ENCODE peak calls at places on chromosomes 1 and 21, in five cellular contexts. A is aorta, R is lung, T is H9, L is upper lobe of right lung. K is an unnamed sample. For H3K4me1, the result is how much of the 10 kb centered on the place peaks cover.

GRCh38 chr1:207850621-207851407 is 60.1 kb downstream of the CD34 start:
- DNase-seq in A (no peak), R (no peak), T (no peak), L (no peak), K (no peak)

GRCh38 chr1:211492511-211493132 is 660 bp upstream of the RD3 start:
- DNase-seq in A (no peak), R (no peak), T (no peak), L (no peak), K (no peak)

GRCh38 chr1:224433671-224434446 is 738 bp downstream of the WDR26 start:
- DNase-seq in A (peak), R (peak), T (peak), L (peak), K (no peak)

GRCh38 chr1:209790286-209791193 is 6.2 kb upstream of the C1orf74 start:
- DNase-seq in A (no peak), R (no peak), T (no peak), L (no peak), K (no peak)

GRCh38 chr1:171718216-171718615 is 23.6 kb downstream of the VAMP4 start:
- DNase-seq in A (no peak), R (no peak), T (no peak), L (no peak), K (no peak)

GRCh38 chr21:31618696-31619430 is 40.6 kb upstream of the SOD1 start:
- DNase-seq in A (no peak), R (no peak), T (no peak), L (no peak), K (no peak)

GRCh38 chr1:165890684-165891083 is 63.3 kb downstream of the UCK2 start:
- DNase-seq in A (no peak), R (no peak), T (no peak), L (no peak), K (no peak)

GRCh38 chr1:1344672-1345361 is 4.4 kb downstream of the DVL1 start:
- DNase-seq in A (no peak), R (no peak), T (no peak), L (no peak), K (no peak)

GRCh38 chr21:38165466-38166213 is 91.2 kb upstream of the KCNJ15 start:
- DNase-seq in A (no peak), R (no peak), T (no peak), L (no peak), K (peak)

GRCh38 chr21:15301736-15302135 is 236.9 kb upstream of the NRIP1 start:
- DNase-seq in A (no peak), R (no peak), T (no peak), L (no peak), K (no peak)

GRCh38 chr1:169024255-169024654 is 82.2 kb upstream of the ATP1B1 start:
- DNase-seq in A (no peak), R (no peak), T (no peak), L (no peak), K (no peak)

GRCh38 chr1:832136-832535 is 91.6 kb upstream of the SAMD11 start:
- DNase-seq in A (no peak), R (no peak), T (no peak), L (no peak), K (no peak)

GRCh38 chr1:110677016-110677415 is 2.3 kb upstream of the KCNA3 start:
- DNase-seq in A (no peak), R (no peak), T (no peak), L (no peak), K (no peak)

GRCh38 chr1:225156254-225156653 is 226.8 kb downstream of the DNAH14 start:
- DNase-seq in A (no peak), R (no peak), T (no peak), L (no peak), K (no peak)

GRCh38 chr1:92459871-92460320 is 26.8 kb downstream of the GFI1 start:
- DNase-seq in A (no peak), R (no peak), T (no peak), L (no peak), K (no peak)

GRCh38 chr1:110559157-110559556 is 40.2 kb upstream of the KCNA10 start:
- DNase-seq in A (no peak), R (no peak), T (peak), L (no peak), K (no peak)

GRCh38 chr21:36425286-36425685 is 40.1 kb downstream of the CHAF1B start:
- DNase-seq in A (peak), R (no peak), T (no peak), L (no peak), K (no peak)

GRCh38 chr1:23639460-23639859 is 52.1 kb upstream of the RPL11 start:
- DNase-seq in A (no peak), R (no peak), T (no peak), L (no peak), K (no peak)

GRCh38 chr21:42439284-42440186 is 35.8 kb downstream of the UBASH3A start:
- DNase-seq in A (no peak), R (no peak), T (no peak), L (no peak), K (no peak)

GRCh38 chr1:29044010-29044409 is 79.7 kb downstream of the TMEM200B start:
- DNase-seq in A (no peak), R (no peak), T (no peak), L (no peak), K (no peak)

GRCh38 chr1:99424087-99424486 is 159.8 kb downstream of the PLPPR4 start:
- DNase-seq in A (no peak), R (no peak), T (no peak), L (no peak), K (no peak)

GRCh38 chr21:31731802-31732537 is at the start of gene SCAF4:
- DNase-seq in A (peak), R (peak), T (peak), L (peak), K (peak)

GRCh38 chr1:42035205-42035829 is 116.6 kb upstream of the HIVEP3 start:
- DNase-seq in A (peak), R (peak), T (peak), L (peak), K (no peak)

DNA sequence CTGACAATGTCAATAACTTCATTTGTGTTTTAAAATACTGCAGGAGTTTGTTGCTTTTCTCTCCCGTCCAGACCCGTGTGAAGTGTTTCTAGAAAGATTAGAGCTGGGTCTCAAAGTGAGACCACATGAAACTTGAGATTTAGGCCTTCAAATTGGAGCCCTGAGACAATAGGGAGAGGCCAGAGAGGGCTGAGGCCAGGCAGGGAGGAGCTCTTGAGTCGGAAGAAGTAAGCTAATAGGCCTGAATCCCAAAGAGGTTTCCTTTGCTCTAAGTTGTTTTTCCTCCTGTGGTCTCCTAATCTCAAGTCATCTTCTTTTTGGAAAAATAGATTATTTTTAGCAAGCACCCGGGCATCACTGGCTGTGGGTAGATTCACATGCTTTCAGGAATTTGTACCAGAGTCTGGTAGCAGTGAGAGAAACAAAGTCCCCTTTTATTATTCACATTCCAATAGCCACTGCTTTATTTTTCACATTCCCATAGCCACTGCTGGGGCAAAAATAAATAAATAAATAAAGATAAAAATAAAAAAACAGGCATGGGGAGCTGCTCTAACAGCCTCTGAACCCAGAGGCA is 25.6 kb downstream of the CD244 start:
- DNase-seq in A (no peak), R (no peak), T (no peak), L (no peak), K (no peak)
- H3K4me1 ChIP-seq in A (under half), R (under half), T (under half), L (under half), K (under half)

GRCh38 chr1:181143081-181143859 is 54.8 kb downstream of the IER5 start:
- DNase-seq in A (no peak), R (no peak), T (no peak), L (no peak), K (no peak)
- H3K4me1 ChIP-seq in A (under half), R (under half), T (under half), L (under half), K (under half)

GRCh38 chr1:27144920-27145661 is 9.8 kb downstream of the SLC9A1 start:
- DNase-seq in A (no peak), R (no peak), T (no peak), L (no peak), K (no peak)
- H3K4me1 ChIP-seq in A (under half), R (under half), T (under half), L (half or more), K (under half)

GRCh38 chr1:87790756-87791155 is 462.1 kb downstream of the LMO4 start:
- DNase-seq in A (no peak), R (no peak), T (no peak), L (no peak), K (no peak)
- H3K4me1 ChIP-seq in A (under half), R (under half), T (under half), L (under half), K (under half)

DNA sequence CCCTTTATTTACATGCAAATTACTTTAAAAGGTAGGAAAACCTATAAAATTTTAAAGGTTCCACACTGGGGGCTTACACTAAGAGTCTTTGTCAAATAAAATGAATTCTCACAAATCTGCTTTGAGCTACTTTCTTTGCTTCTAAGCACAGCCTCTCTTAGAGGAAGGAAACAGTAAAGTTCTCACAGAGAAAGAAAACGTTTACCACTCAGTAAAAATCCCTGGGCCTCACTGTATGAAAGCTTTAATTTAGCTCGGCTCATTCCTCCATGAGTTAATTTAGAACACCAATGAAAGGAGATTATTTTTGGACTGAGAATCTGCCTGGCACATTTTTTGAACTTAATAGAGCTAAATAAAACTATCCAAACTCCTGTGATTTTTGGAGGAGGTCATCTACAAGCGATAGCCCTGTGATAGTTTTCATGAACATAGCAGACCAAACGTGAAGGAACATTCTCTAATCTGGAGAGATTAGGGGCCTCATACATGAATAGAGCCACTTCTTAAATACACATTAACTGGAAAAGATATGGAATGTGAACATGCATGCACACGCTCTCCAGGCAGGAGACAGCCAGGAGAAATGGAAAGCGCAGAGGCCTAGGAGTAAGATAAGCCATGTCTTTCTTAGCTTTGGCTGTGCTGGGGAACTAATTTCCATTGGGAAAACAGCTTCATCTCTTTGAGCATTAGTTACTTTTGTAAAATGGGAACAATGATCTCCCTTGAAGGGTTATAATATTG is 32.8 kb downstream of the PRRX1 start:
- DNase-seq in A (no peak), R (no peak), T (no peak), L (no peak), K (peak)
- H3K4me1 ChIP-seq in A (under half), R (under half), T (under half), L (under half), K (under half)

DNA sequence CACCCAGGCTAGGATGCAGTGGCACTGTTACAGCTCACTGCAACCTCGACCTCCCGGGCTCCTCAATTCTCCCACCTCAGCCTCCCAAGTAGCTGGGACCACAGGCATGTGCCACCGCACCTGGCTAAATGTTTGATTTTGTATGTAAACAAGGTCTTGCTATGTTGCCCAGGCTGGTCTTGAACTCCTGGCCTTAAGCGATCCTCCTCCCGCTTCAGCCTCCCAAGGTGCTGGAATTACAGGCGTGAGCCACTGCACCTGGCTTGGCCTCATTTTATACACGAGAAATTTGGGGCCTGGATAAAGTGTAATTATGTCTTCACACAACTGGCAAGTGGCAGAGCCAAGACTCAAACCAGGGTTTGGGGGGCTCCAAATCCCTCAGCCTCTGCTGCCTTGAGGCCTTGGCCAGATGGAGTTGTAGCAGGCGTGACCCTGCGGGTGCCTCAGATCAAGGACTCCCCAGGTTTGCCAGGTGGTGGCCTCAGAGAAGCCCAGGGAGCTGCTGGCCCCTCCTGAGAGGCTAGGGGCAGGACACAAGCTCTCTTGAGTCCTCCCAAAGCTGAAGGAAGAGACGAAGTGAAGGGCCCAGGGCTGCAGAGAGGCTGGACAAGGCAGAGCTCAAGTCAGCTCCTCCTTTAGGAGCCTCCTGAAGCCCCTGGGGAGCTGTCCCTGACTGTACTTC is 61.7 kb downstream of the MDM4 start:
- DNase-seq in A (no peak), R (no peak), T (no peak), L (no peak), K (no peak)
- H3K4me1 ChIP-seq in A (under half), R (under half), T (under half), L (under half), K (under half)